ENCODE peak calls at places on chromosomes 2 and 18, in five cellular contexts. One of them, this sample, is unnamed.

GRCh38 chr2:57864926-57865325 is 181.7 kb upstream of the VRK2 start:
- DNase-seq in bronchial epithelial cell: no peak
- DNase-seq in adrenal gland: no peak
- DNase-seq in CD8-positive, alpha-beta T cell: no peak
- DNase-seq in right atrium auricular region: no peak
- DNase-seq in this sample: no peak

GRCh38 chr2:24586955-24587354 is 95.9 kb downstream of the NCOA1 start:
- DNase-seq in bronchial epithelial cell: no peak
- DNase-seq in adrenal gland: no peak
- DNase-seq in CD8-positive, alpha-beta T cell: no peak
- DNase-seq in right atrium auricular region: no peak
- DNase-seq in this sample: no peak

GRCh38 chr2:175107146-175107545 is 60.9 kb downstream of the ATF2 start:
- DNase-seq in bronchial epithelial cell: no peak
- DNase-seq in adrenal gland: no peak
- DNase-seq in CD8-positive, alpha-beta T cell: no peak
- DNase-seq in right atrium auricular region: no peak
- DNase-seq in this sample: no peak

GRCh38 chr2:59786684-59787083 is 766.8 kb downstream of the BCL11A start:
- DNase-seq in bronchial epithelial cell: peak; percentile 16
- DNase-seq in adrenal gland: no peak
- DNase-seq in CD8-positive, alpha-beta T cell: no peak
- DNase-seq in right atrium auricular region: no peak
- DNase-seq in this sample: no peak

GRCh38 chr2:189236066-189236465 is 56.5 kb upstream of the COL5A2 start:
- DNase-seq in bronchial epithelial cell: peak; percentile 95
- DNase-seq in adrenal gland: no peak
- DNase-seq in CD8-positive, alpha-beta T cell: no peak
- DNase-seq in right atrium auricular region: no peak
- DNase-seq in this sample: no peak

GRCh38 chr18:55706893-55707292 is 118.9 kb upstream of the TCF4 start:
- DNase-seq in bronchial epithelial cell: peak; percentile 69
- DNase-seq in adrenal gland: no peak
- DNase-seq in CD8-positive, alpha-beta T cell: no peak
- DNase-seq in right atrium auricular region: no peak
- DNase-seq in this sample: no peak

GRCh38 chr2:113133696-113134558 is 6.5 kb downstream of the IL1RN start:
- DNase-seq in bronchial epithelial cell: peak; percentile 72
- DNase-seq in adrenal gland: no peak
- DNase-seq in CD8-positive, alpha-beta T cell: no peak
- DNase-seq in right atrium auricular region: peak; percentile 44
- DNase-seq in this sample: no peak

GRCh38 chr2:101515512-101515911 is 40.6 kb upstream of the RFX8 start:
- DNase-seq in bronchial epithelial cell: peak; percentile 22
- DNase-seq in adrenal gland: peak; percentile 43
- DNase-seq in CD8-positive, alpha-beta T cell: no peak
- DNase-seq in right atrium auricular region: no peak
- DNase-seq in this sample: no peak

GRCh38 chr2:204180671-204181070 is 244.1 kb downstream of the ICOS start:
- DNase-seq in bronchial epithelial cell: no peak
- DNase-seq in adrenal gland: no peak
- DNase-seq in CD8-positive, alpha-beta T cell: no peak
- DNase-seq in right atrium auricular region: no peak
- DNase-seq in this sample: no peak

GRCh38 chr2:215189393-215189792 is 51.0 kb upstream of the ABCA12 start:
- DNase-seq in bronchial epithelial cell: peak; percentile 100
- DNase-seq in adrenal gland: no peak
- DNase-seq in CD8-positive, alpha-beta T cell: no peak
- DNase-seq in right atrium auricular region: no peak
- DNase-seq in this sample: no peak

GRCh38 chr2:186379052-186379451 is 107.0 kb upstream of the ZC3H15 start:
- DNase-seq in bronchial epithelial cell: peak; percentile 78
- DNase-seq in adrenal gland: no peak
- DNase-seq in CD8-positive, alpha-beta T cell: no peak
- DNase-seq in right atrium auricular region: no peak
- DNase-seq in this sample: no peak

GRCh38 chr2:98478861-98479770 is 34.5 kb downstream of the INPP4A start:
- DNase-seq in bronchial epithelial cell: no peak
- DNase-seq in adrenal gland: no peak
- DNase-seq in CD8-positive, alpha-beta T cell: no peak
- DNase-seq in right atrium auricular region: no peak
- DNase-seq in this sample: no peak

GRCh38 chr2:29013046-29013780 is 32.1 kb downstream of the TOGARAM2 start:
- DNase-seq in bronchial epithelial cell: no peak
- DNase-seq in adrenal gland: no peak
- DNase-seq in CD8-positive, alpha-beta T cell: no peak
- DNase-seq in right atrium auricular region: no peak
- DNase-seq in this sample: no peak

GRCh38 chr2:229832499-229832898 is 89.3 kb downstream of the TRIP12 start:
- DNase-seq in bronchial epithelial cell: no peak
- DNase-seq in adrenal gland: no peak
- DNase-seq in CD8-positive, alpha-beta T cell: no peak
- DNase-seq in right atrium auricular region: no peak
- DNase-seq in this sample: no peak

GRCh38 chr2:215950009-215950408 is 63.3 kb downstream of the MREG start:
- DNase-seq in bronchial epithelial cell: peak; percentile 75
- DNase-seq in adrenal gland: no peak
- DNase-seq in CD8-positive, alpha-beta T cell: no peak
- DNase-seq in right atrium auricular region: no peak
- DNase-seq in this sample: no peak

GRCh38 chr2:149000168-149000938 is 38.1 kb upstream of the LYPD6B start:
- DNase-seq in bronchial epithelial cell: no peak
- DNase-seq in adrenal gland: no peak
- DNase-seq in CD8-positive, alpha-beta T cell: no peak
- DNase-seq in right atrium auricular region: no peak
- DNase-seq in this sample: no peak

GRCh38 chr2:159637988-159638501 is 21.7 kb upstream of the BAZ2B start:
- DNase-seq in bronchial epithelial cell: peak; percentile 100
- DNase-seq in adrenal gland: no peak
- DNase-seq in CD8-positive, alpha-beta T cell: no peak
- DNase-seq in right atrium auricular region: no peak
- DNase-seq in this sample: peak; percentile 31

GRCh38 chr2:14072338-14072737 is 560.2 kb upstream of the LRATD1 start:
- DNase-seq in bronchial epithelial cell: peak; percentile 82
- DNase-seq in adrenal gland: no peak
- DNase-seq in CD8-positive, alpha-beta T cell: no peak
- DNase-seq in right atrium auricular region: no peak
- DNase-seq in this sample: no peak

GRCh38 chr2:236787885-236788284 is 218.3 kb downstream of the ACKR3 start:
- DNase-seq in bronchial epithelial cell: no peak
- DNase-seq in adrenal gland: peak; percentile 49
- DNase-seq in CD8-positive, alpha-beta T cell: no peak
- DNase-seq in right atrium auricular region: no peak
- DNase-seq in this sample: no peak

GRCh38 chr2:236692937-236693336 is 123.3 kb downstream of the ACKR3 start:
- DNase-seq in bronchial epithelial cell: no peak
- DNase-seq in adrenal gland: no peak
- DNase-seq in CD8-positive, alpha-beta T cell: no peak
- DNase-seq in right atrium auricular region: no peak
- DNase-seq in this sample: no peak

GRCh38 chr2:236642125-236642524 is 72.5 kb downstream of the ACKR3 start:
- DNase-seq in bronchial epithelial cell: no peak
- DNase-seq in adrenal gland: no peak
- DNase-seq in CD8-positive, alpha-beta T cell: no peak
- DNase-seq in right atrium auricular region: peak; percentile 66
- DNase-seq in this sample: no peak

GRCh38 chr2:96274355-96275056 is 8.5 kb downstream of the CIAO1 start:
- DNase-seq in bronchial epithelial cell: no peak
- DNase-seq in adrenal gland: no peak
- DNase-seq in CD8-positive, alpha-beta T cell: no peak
- DNase-seq in right atrium auricular region: no peak
- DNase-seq in this sample: no peak

GRCh38 chr2:51018145-51018544 is 13.8 kb downstream of the NRXN1 start:
- DNase-seq in bronchial epithelial cell: no peak
- DNase-seq in adrenal gland: no peak
- DNase-seq in CD8-positive, alpha-beta T cell: no peak
- DNase-seq in right atrium auricular region: no peak
- DNase-seq in this sample: no peak

GRCh38 chr2:215418064-215418963 is 17.6 kb downstream of the FN1 start:
- DNase-seq in bronchial epithelial cell: no peak
- DNase-seq in adrenal gland: no peak
- DNase-seq in CD8-positive, alpha-beta T cell: no peak
- DNase-seq in right atrium auricular region: no peak
- DNase-seq in this sample: no peak

GRCh38 chr2:199452200-199452990 is 5.3 kb downstream of the SATB2 start:
- DNase-seq in bronchial epithelial cell: no peak
- DNase-seq in adrenal gland: no peak
- DNase-seq in CD8-positive, alpha-beta T cell: no peak
- DNase-seq in right atrium auricular region: no peak
- DNase-seq in this sample: no peak

GRCh38 chr18:24528857-24529256 is 68.4 kb downstream of the HRH4 start:
- DNase-seq in bronchial epithelial cell: no peak
- DNase-seq in adrenal gland: no peak
- DNase-seq in CD8-positive, alpha-beta T cell: no peak
- DNase-seq in right atrium auricular region: no peak
- DNase-seq in this sample: no peak

GRCh38 chr2:65358690-65359400 is 73.6 kb downstream of the SPRED2 start:
- DNase-seq in bronchial epithelial cell: no peak
- DNase-seq in adrenal gland: no peak
- DNase-seq in CD8-positive, alpha-beta T cell: no peak
- DNase-seq in right atrium auricular region: no peak
- DNase-seq in this sample: no peak

GRCh38 chr18:76496200-76496890 is 1.3 kb upstream of the ZNF516 start:
- DNase-seq in bronchial epithelial cell: peak; percentile 46
- DNase-seq in adrenal gland: peak; percentile 81
- DNase-seq in CD8-positive, alpha-beta T cell: no peak
- DNase-seq in right atrium auricular region: peak; percentile 80
- DNase-seq in this sample: no peak
- H3K4me3 ChIP-seq in bronchial epithelial cell: peak overlapping the region; percentile 89
- H3K4me3 ChIP-seq in adrenal gland: peak overlapping the region; percentile 30
- H3K4me3 ChIP-seq in CD8-positive, alpha-beta T cell: no peak overlapping the region
- H3K4me3 ChIP-seq in right atrium auricular region: peak overlapping the region; percentile 87
- H3K4me3 ChIP-seq in this sample: peak overlapping the region; percentile 76

GRCh38 chr2:46144133-46144800 is 152.9 kb upstream of the EPAS1 start:
- DNase-seq in bronchial epithelial cell: no peak
- DNase-seq in adrenal gland: no peak
- DNase-seq in CD8-positive, alpha-beta T cell: no peak
- DNase-seq in right atrium auricular region: no peak
- DNase-seq in this sample: no peak
- TF ChIP-seq CTCF in bronchial epithelial cell: no peak
- TF ChIP-seq CTCF in adrenal gland: no peak
- TF ChIP-seq CTCF in CD8-positive, alpha-beta T cell: no peak
- TF ChIP-seq CTCF in right atrium auricular region: no peak
- TF ChIP-seq CTCF in this sample: no peak

DNA sequence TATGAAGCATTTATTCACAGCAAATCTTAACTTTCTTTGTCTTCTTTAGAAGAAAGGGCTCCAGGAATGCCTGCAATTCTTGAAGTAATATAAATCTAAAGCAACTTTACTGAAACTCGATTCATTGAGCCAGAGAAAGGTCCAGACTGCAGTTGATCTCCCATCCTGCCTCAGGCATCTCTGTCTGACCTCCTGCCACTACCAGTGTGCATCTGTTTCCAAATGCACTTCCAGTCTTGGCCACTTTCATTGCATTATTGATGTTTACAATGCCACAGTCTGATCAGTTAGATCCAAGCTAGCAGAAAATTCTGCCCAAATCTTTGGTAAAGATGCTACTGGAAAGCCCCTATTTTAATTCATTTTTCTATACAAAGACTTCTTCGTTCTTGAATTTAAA is 158.0 kb downstream of the RAPGEF4 start:
- DNase-seq in bronchial epithelial cell: no peak
- DNase-seq in adrenal gland: no peak
- DNase-seq in CD8-positive, alpha-beta T cell: no peak
- DNase-seq in right atrium auricular region: no peak
- DNase-seq in this sample: no peak
- H3K4me3 ChIP-seq in bronchial epithelial cell: no peak overlapping the region
- H3K4me3 ChIP-seq in adrenal gland: no peak overlapping the region
- H3K4me3 ChIP-seq in CD8-positive, alpha-beta T cell: no peak overlapping the region
- H3K4me3 ChIP-seq in right atrium auricular region: no peak overlapping the region
- H3K4me3 ChIP-seq in this sample: no peak overlapping the region

GRCh38 chr2:111667542-111668273 is 216.3 kb downstream of the ANAPC1 start:
- DNase-seq in bronchial epithelial cell: peak; percentile 64
- DNase-seq in adrenal gland: peak; percentile 46
- DNase-seq in CD8-positive, alpha-beta T cell: no peak
- DNase-seq in right atrium auricular region: peak; percentile 66
- DNase-seq in this sample: peak; percentile 40
- TF ChIP-seq CTCF in bronchial epithelial cell: peak; percentile 60
- TF ChIP-seq CTCF in adrenal gland: peak; percentile 46
- TF ChIP-seq CTCF in CD8-positive, alpha-beta T cell: no peak
- TF ChIP-seq CTCF in right atrium auricular region: no peak
- TF ChIP-seq CTCF in this sample: peak; percentile 57

GRCh38 chr2:190469770-190470169 is 61.6 kb downstream of the MFSD6 start:
- DNase-seq in bronchial epithelial cell: peak; percentile 96
- DNase-seq in adrenal gland: peak; percentile 45
- DNase-seq in CD8-positive, alpha-beta T cell: no peak
- DNase-seq in right atrium auricular region: no peak
- DNase-seq in this sample: peak; percentile 30

GRCh38 chr2:190468814-190469569 is 60.8 kb downstream of the MFSD6 start:
- DNase-seq in bronchial epithelial cell: peak; percentile 92
- DNase-seq in adrenal gland: peak; percentile 84
- DNase-seq in CD8-positive, alpha-beta T cell: no peak
- DNase-seq in right atrium auricular region: peak; percentile 78
- DNase-seq in this sample: peak; percentile 72

GRCh38 chr2:190465060-190465459 is 56.9 kb downstream of the MFSD6 start:
- DNase-seq in bronchial epithelial cell: no peak
- DNase-seq in adrenal gland: no peak
- DNase-seq in CD8-positive, alpha-beta T cell: no peak
- DNase-seq in right atrium auricular region: no peak
- DNase-seq in this sample: no peak

GRCh38 chr2:190467575-190468083 is 59.5 kb downstream of the MFSD6 start:
- DNase-seq in bronchial epithelial cell: no peak
- DNase-seq in adrenal gland: peak; percentile 36
- DNase-seq in CD8-positive, alpha-beta T cell: no peak
- DNase-seq in right atrium auricular region: no peak
- DNase-seq in this sample: no peak

DNA sequence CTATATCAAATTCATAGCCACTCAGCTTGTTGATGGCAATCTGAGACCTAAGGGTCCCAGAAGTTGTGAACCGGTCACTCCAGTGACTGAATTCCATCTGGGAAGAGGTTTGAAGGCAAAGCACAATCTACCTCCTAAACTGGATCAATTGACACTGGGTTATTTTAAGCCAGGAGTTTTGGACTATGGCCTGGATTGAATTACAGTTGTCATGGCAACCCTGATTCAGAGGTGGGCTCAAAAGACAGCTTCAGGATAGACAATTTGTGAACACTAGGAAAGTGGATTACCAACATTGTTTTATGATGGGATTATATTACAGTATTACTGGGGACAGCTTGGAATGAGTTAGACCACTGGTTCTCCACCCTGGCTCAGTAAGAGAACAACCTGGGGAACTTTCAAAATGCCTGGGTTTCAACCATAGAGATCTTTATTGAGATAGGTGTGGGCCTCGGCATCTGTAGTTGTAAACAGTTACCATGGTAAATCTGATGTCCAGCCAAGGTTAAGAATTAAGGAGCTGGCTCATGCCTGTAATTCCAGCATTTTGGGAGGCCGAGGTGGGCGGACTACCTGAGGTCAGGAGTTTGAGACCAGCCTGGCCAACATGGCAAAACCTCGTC is 58.8 kb downstream of the MFSD6 start:
- DNase-seq in bronchial epithelial cell: no peak
- DNase-seq in adrenal gland: no peak
- DNase-seq in CD8-positive, alpha-beta T cell: no peak
- DNase-seq in right atrium auricular region: no peak
- DNase-seq in this sample: no peak
- H3K4me3 ChIP-seq in bronchial epithelial cell: no peak overlapping the region
- H3K4me3 ChIP-seq in adrenal gland: no peak overlapping the region
- H3K4me3 ChIP-seq in CD8-positive, alpha-beta T cell: no peak overlapping the region
- H3K4me3 ChIP-seq in right atrium auricular region: no peak overlapping the region
- H3K4me3 ChIP-seq in this sample: no peak overlapping the region

GRCh38 chr18:63162271-63163014 is 157.1 kb downstream of the BCL2 start:
- DNase-seq in bronchial epithelial cell: peak; percentile 7
- DNase-seq in adrenal gland: no peak
- DNase-seq in CD8-positive, alpha-beta T cell: no peak
- DNase-seq in right atrium auricular region: no peak
- DNase-seq in this sample: no peak
- TF ChIP-seq CTCF in bronchial epithelial cell: no peak
- TF ChIP-seq CTCF in adrenal gland: no peak
- TF ChIP-seq CTCF in CD8-positive, alpha-beta T cell: no peak
- TF ChIP-seq CTCF in right atrium auricular region: no peak
- TF ChIP-seq CTCF in this sample: no peak

This sample was measured in retinal pigment epithelial cell.